ENCODE peak calls at places on chromosomes 1 and 21, in eight cellular contexts. U is left ventricle myocardium inferior, J is kidney, B is stomach, M is HFF-Myc, G is GM13977, V is left lung, T is choroid plexus epithelial cell. R is an unnamed sample.

GRCh38 chr1:78032964-78033796 is 12.6 kb upstream of the GIPC2 start:
- DNase-seq in T (peak; percentile 62), J (no peak), V (no peak), B (no peak), M (no peak), U (no peak), G (no peak), R (no peak)

GRCh38 chr1:8858112-8858668 is 20.3 kb downstream of the ENO1 start:
- DNase-seq in U (no peak), T (peak; percentile 96), G (no peak), M (peak; percentile 52), V (peak; percentile 21), J (no peak), B (peak; percentile 41), R (no peak)

GRCh38 chr1:27145934-27146354 is 9.0 kb downstream of the SLC9A1 start:
- DNase-seq in T (peak; percentile 88), U (no peak), J (peak; percentile 66), B (no peak), G (no peak), V (no peak), M (peak; percentile 40), R (no peak)

GRCh38 chr1:156435551-156436318 is 64.8 kb downstream of the MEF2D start:
- DNase-seq in B (peak; percentile 34), J (no peak), M (no peak), T (no peak), V (peak; percentile 81), G (no peak), U (no peak), R (no peak)

GRCh38 chr1:169122976-169123375 is 16.5 kb downstream of the ATP1B1 start:
- DNase-seq in G (peak; percentile 29), T (no peak), V (no peak), U (no peak), J (no peak), M (no peak), B (no peak), R (no peak)

GRCh38 chr1:50603274-50604271 is 180.3 kb upstream of the DMRTA2 start:
- DNase-seq in M (peak; percentile 76), J (no peak), V (no peak), T (peak; percentile 55), G (peak; percentile 21), U (no peak), B (no peak), R (no peak)

GRCh38 chr1:204084247-204084772 is 11.4 kb downstream of the SOX13 start:
- DNase-seq in T (no peak), M (no peak), V (peak; percentile 84), U (peak; percentile 36), J (peak; percentile 84), G (no peak), B (peak; percentile 92), R (no peak)

GRCh38 chr1:116485071-116485735 is 85.6 kb downstream of the CD58 start:
- DNase-seq in T (peak; percentile 88), M (peak; percentile 64), U (peak; percentile 89), V (peak; percentile 95), B (peak; percentile 93), J (peak; percentile 94), G (peak; percentile 82), R (peak; percentile 61)

GRCh38 chr1:40612345-40612831 is 53.1 kb downstream of the RIMS3 start:
- DNase-seq in T (peak; percentile 83), M (peak; percentile 32), J (no peak), B (peak; percentile 73), G (peak; percentile 84), U (no peak), V (no peak), R (peak; percentile 64)

GRCh38 chr1:193681422-193681821 is 495.0 kb upstream of the B3GALT2 start:
- DNase-seq in U (no peak), B (no peak), M (no peak), V (no peak), J (no peak), T (no peak), G (no peak), R (no peak)

GRCh38 chr1:47635597-47635996 is 197.8 kb downstream of the FOXD2 start:
- DNase-seq in J (no peak), G (no peak), T (no peak), V (no peak), U (no peak), M (no peak), B (no peak), R (no peak)

GRCh38 chr1:218344814-218345672 is at the start of gene TGFB2:
- DNase-seq in V (no peak), B (no peak), J (no peak), M (no peak), T (peak; percentile 97), G (no peak), U (no peak), R (no peak)

GRCh38 chr1:225825078-225825477 is 15.2 kb downstream of the EPHX1 start:
- DNase-seq in B (peak; percentile 73), T (no peak), M (no peak), U (no peak), G (no peak), V (no peak), J (peak; percentile 42), R (no peak)

GRCh38 chr1:14765773-14766172 is 167.3 kb downstream of the KAZN start:
- DNase-seq in M (no peak), G (no peak), V (no peak), J (peak; percentile 84), T (no peak), B (no peak), U (no peak), R (no peak)

GRCh38 chr1:18874036-18874435 is 14.6 kb upstream of the TAS1R2 start:
- DNase-seq in B (no peak), G (no peak), J (no peak), V (no peak), M (no peak), T (no peak), U (no peak), R (no peak)

GRCh38 chr21:29481641-29482040 is 182.9 kb downstream of the BACH1 start:
- DNase-seq in G (no peak), B (no peak), M (peak; percentile 4), J (no peak), U (no peak), V (no peak), T (peak; percentile 52), R (no peak)

GRCh38 chr1:51623025-51623424 is 6.1 kb downstream of the OSBPL9 start:
- DNase-seq in V (no peak), G (no peak), U (no peak), T (no peak), J (no peak), M (no peak), B (no peak), R (no peak)

GRCh38 chr1:60571811-60572210 is 498.2 kb upstream of the C1orf87 start:
- DNase-seq in U (no peak), J (no peak), G (no peak), B (no peak), M (no peak), V (no peak), T (peak; percentile 74), R (no peak)
- TF ChIP-seq CTCF in U (no peak), J (no peak), G (no peak), B (no peak), M (no peak), V (no peak), T (no peak), R (no peak)

DNA sequence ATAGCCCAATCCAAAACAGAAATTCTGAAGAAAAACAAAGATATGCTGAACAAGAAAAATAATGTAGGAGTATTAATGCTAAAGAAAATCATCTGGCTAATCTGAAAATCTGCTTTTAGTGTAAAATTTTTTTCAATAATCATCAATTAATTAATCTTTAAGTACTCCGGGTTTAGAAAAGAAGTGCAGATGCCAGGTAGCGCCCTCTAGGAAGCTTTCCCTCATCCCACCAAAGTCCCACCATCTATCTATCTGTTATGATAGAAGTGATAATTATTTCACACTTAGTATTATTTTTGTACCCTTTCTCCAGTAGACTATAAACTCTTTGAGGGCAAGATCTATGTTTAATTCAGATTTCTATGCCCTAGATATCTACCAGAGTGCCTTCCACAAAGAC is 240.3 kb downstream of the AKT3 start:
- DNase-seq in T (no peak), V (no peak), B (no peak), G (no peak), J (no peak), M (no peak), U (no peak), R (no peak)
- TF ChIP-seq CTCF in T (no peak), V (no peak), B (no peak), G (no peak), J (no peak), M (no peak), U (no peak), R (no peak)

GRCh38 chr1:176779655-176780328 is 316.8 kb downstream of the PAPPA2 start:
- DNase-seq in M (no peak), U (no peak), B (no peak), G (no peak), J (no peak), T (no peak), V (no peak), R (no peak)
- TF ChIP-seq CTCF in M (no peak), U (no peak), B (no peak), G (no peak), J (no peak), T (no peak), V (no peak), R (no peak)

DNA sequence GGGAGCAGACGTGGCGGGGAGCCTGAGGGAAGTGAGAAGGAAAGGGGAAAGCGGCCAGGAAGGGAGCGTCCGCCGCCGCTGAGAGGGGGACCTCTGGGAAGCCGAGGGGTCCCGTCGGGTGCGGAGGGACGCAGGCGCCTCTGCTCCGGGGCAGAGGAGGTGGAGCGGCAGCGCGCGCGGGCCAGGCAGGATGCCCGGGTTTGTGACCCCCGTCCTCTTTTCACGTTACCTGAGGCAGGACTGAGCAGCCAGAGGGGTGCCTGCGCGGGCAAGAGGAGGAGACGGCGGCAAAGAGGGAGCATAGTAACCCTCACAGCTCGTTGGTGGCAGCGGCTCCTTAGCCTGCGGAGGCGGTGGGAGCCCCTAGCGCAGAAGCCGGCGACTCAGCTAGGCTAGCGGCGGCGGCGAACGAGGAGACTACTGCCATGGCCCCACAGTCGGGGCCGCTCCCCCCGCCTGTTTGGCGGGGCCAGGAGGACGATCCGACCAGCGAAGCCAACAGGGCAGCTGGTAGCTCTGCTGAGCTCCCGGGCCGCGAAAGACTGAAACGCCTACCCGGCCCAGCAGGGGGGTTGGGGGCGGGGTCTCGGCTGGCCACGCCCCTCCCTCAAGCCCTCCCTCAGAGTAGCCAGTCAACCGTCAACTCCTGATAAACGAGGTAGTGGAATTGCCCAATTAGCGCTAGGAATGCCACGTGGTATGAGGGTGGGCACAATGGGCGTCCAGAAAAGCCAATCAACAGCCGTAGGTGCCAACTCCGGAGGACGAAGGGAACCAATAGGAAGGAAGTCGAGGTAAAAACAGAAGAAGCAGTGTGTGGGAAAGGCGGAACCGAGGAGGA is at the start of gene TESK2:
- DNase-seq in M (peak; percentile 95), U (peak; percentile 96), B (peak; percentile 98), V (peak; percentile 97), G (peak; percentile 95), J (peak; percentile 97), T (peak; percentile 100), R (peak; percentile 86)
- TF ChIP-seq CTCF in M (peak; percentile 7), U (peak; percentile 41), B (no peak), V (peak; percentile 50), G (no peak), J (no peak), T (no peak), R (no peak)

R was measured in D721Med.